ENCODE peak calls at places on chromosomes 5 and 9, in six cellular contexts. W is NB4, A is PC-3, L is GM10248, Q is endothelial cell, I is gastrocnemius medialis. H is an unnamed sample.
A peak's percentile ranks its signal among the peaks of the same experiment; 100 is the strongest.

GRCh38 chr5:154015071-154015693 is 23.5 kb downstream of the FAM114A2 start:
- DNase-seq in W (no peak), A (no peak), L (no peak), Q (no peak), I (no peak), H (no peak)

GRCh38 chr9:79962836-79963235 is 391.1 kb downstream of the TLE4 start:
- DNase-seq in W (no peak), A (no peak), L (no peak), Q (no peak), I (no peak), H (no peak)

GRCh38 chr5:128844354-128844923 is 120.8 kb upstream of the SLC27A6 start:
- DNase-seq in W (peak; percentile 25), A (peak; percentile 63), L (no peak), Q (no peak), I (no peak), H (no peak)

GRCh38 chr5:172361566-172362238 is 78.1 kb upstream of the UBTD2 start:
- DNase-seq in W (peak; percentile 66), A (peak; percentile 98), L (no peak), Q (no peak), I (peak; percentile 24), H (no peak)

GRCh38 chr5:30749971-30750370 is 443.5 kb upstream of the CDH6 start:
- DNase-seq in W (no peak), A (peak; percentile 16), L (no peak), Q (no peak), I (no peak), H (no peak)

GRCh38 chr9:121962421-121962820 is 130.7 kb downstream of the TTLL11 start:
- DNase-seq in W (no peak), A (peak; percentile 35), L (no peak), Q (no peak), I (no peak), H (no peak)

GRCh38 chr5:74477761-74478160 is 162.8 kb downstream of the ENC1 start:
- DNase-seq in W (no peak), A (no peak), L (no peak), Q (no peak), I (no peak), H (no peak)

GRCh38 chr5:149062371-149063016 is 368 bp downstream of the SH3TC2 start:
- DNase-seq in W (peak; percentile 64), A (peak; percentile 100), L (no peak), Q (peak; percentile 8), I (no peak), H (no peak)

GRCh38 chr5:175466700-175467318 is 11.6 kb upstream of the SFXN1 start:
- DNase-seq in W (no peak), A (no peak), L (no peak), Q (no peak), I (peak; percentile 13), H (no peak)

GRCh38 chr5:111144352-111144930 is 52.3 kb downstream of the WDR36 start:
- DNase-seq in W (no peak), A (no peak), L (peak; percentile 44), Q (no peak), I (no peak), H (no peak)

GRCh38 chr5:180304431-180305375 is 12.8 kb upstream of the MAPK9 start:
- DNase-seq in W (no peak), A (no peak), L (no peak), Q (no peak), I (no peak), H (no peak)

GRCh38 chr5:73446631-73447233 is 1.8 kb downstream of the FOXD1 start:
- DNase-seq in W (no peak), A (peak; percentile 16), L (no peak), Q (no peak), I (no peak), H (no peak)

GRCh38 chr9:13268469-13268868 is 11.0 kb downstream of the MPDZ start:
- DNase-seq in W (no peak), A (peak; percentile 68), L (no peak), Q (no peak), I (no peak), H (no peak)

GRCh38 chr5:96651948-96652753 is 10.0 kb upstream of the CAST start:
- DNase-seq in W (peak; percentile 13), A (no peak), L (no peak), Q (peak; percentile 21), I (no peak), H (no peak)

GRCh38 chr5:85604786-85605185 is 1013.0 kb upstream of the COX7C start:
- DNase-seq in W (no peak), A (no peak), L (no peak), Q (no peak), I (no peak), H (no peak)

GRCh38 chr9:127143920-127144465 is 21.6 kb upstream of the ANGPTL2 start:
- DNase-seq in W (no peak), A (no peak), L (no peak), Q (no peak), I (no peak), H (no peak)

GRCh38 chr9:127142931-127143464 is 20.6 kb upstream of the ANGPTL2 start:
- DNase-seq in W (no peak), A (no peak), L (no peak), Q (no peak), I (no peak), H (no peak)

GRCh38 chr9:127140181-127140580 is 17.7 kb upstream of the ANGPTL2 start:
- DNase-seq in W (no peak), A (no peak), L (no peak), Q (no peak), I (no peak), H (no peak)

GRCh38 chr9:127140842-127141675 is 18.6 kb upstream of the ANGPTL2 start:
- DNase-seq in W (no peak), A (no peak), L (no peak), Q (no peak), I (no peak), H (no peak)

GRCh38 chr9:127142291-127142690 is 19.9 kb upstream of the ANGPTL2 start:
- DNase-seq in W (no peak), A (no peak), L (no peak), Q (no peak), I (no peak), H (no peak)
- TF ChIP-seq CTCF in W (no peak), A (no peak), L (no peak), Q (no peak), I (no peak), H (no peak)

DNA sequence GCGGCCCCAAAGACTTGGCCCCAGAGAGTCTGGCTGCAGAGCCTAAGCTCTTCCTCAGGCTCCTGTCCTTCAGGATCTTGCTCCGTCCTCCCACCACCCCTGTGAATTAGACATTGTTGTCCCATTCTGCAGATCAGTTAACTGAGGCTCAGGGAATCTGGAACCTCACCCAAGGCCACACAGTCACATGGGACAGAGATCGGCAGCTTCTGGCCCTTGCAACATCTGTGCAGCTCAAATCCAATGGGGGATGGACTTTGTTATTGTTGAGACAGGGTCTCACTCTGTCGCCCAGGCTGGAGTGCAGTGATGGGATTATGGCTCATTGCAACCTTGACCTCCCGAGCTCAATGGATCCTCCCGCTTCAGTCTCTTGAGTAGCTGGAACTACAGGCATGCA is 23.9 kb upstream of the LAMC3 start:
- DNase-seq in W (no peak), A (no peak), L (no peak), Q (no peak), I (no peak), H (no peak)
- TF ChIP-seq CTCF in W (no peak), A (no peak), L (no peak), Q (no peak), I (no peak), H (no peak)

GRCh38 chr9:98207606-98208005 is 15.2 kb upstream of the CORO2A start:
- DNase-seq in W (no peak), A (no peak), L (no peak), Q (no peak), I (no peak), H (no peak)
- TF ChIP-seq CTCF in W (no peak), A (peak; percentile 20), L (no peak), Q (no peak), I (no peak), H (no peak)

GRCh38 chr5:93580387-93581100 is 475 bp downstream of the NR2F1-AS1 start:
- DNase-seq in W (peak; percentile 40), A (no peak), L (peak; percentile 16), Q (no peak), I (no peak), H (no peak)

GRCh38 chr5:93578179-93578812 is 2.7 kb downstream of the NR2F1-AS1 start:
- DNase-seq in W (peak; percentile 20), A (no peak), L (peak; percentile 3), Q (no peak), I (no peak), H (no peak)

GRCh38 chr5:93579561-93580386 is 1.2 kb downstream of the NR2F1-AS1 start:
- DNase-seq in W (peak; percentile 82), A (peak; percentile 51), L (peak; percentile 31), Q (no peak), I (no peak), H (no peak)

GRCh38 chr5:93577807-93578178 is 3.2 kb downstream of the NR2F1-AS1 start:
- DNase-seq in W (no peak), A (no peak), L (no peak), Q (no peak), I (no peak), H (no peak)

DNA sequence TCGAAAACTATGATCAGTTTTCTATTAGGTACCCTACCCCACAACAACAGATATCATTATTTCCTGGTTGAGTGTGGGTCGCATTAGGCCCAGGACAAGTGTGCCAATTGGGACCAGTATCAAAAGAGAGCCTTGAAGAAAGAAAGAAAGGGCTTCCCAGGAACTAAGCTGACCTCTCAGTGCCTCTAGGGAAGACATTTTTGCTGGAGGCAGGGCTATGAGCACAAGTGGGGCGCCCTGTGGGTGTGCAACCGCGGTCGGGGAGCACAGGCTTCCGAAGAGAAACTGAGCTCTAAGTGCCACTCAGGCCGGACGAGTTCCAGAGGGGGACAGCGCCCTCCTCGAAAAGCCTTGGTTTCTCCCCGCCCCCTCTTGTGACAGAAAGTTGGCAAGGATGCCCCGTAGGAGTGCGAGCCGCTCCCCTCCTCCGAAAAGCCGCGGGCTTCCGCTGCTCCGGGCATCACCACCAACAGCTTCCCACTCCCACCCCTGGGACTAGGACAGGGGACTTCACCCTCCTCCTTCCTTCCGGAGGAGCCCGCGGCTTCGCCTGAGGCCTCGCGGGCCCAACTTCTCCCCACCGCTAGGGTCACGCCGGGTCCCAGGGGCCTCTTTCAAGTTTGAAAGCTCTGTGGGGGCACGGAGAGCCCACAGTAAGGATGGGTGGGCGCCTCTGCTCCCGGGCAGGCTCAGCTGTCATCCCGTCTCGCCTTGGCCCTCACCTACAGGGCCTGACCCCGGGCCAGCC is 2.0 kb downstream of the NR2F1-AS1 start:
- DNase-seq in W (peak; percentile 96), A (peak; percentile 89), L (peak; percentile 16), Q (no peak), I (no peak), H (no peak)
- TF ChIP-seq CTCF in W (no peak), A (no peak), L (no peak), Q (no peak), I (no peak), H (no peak)

DNA sequence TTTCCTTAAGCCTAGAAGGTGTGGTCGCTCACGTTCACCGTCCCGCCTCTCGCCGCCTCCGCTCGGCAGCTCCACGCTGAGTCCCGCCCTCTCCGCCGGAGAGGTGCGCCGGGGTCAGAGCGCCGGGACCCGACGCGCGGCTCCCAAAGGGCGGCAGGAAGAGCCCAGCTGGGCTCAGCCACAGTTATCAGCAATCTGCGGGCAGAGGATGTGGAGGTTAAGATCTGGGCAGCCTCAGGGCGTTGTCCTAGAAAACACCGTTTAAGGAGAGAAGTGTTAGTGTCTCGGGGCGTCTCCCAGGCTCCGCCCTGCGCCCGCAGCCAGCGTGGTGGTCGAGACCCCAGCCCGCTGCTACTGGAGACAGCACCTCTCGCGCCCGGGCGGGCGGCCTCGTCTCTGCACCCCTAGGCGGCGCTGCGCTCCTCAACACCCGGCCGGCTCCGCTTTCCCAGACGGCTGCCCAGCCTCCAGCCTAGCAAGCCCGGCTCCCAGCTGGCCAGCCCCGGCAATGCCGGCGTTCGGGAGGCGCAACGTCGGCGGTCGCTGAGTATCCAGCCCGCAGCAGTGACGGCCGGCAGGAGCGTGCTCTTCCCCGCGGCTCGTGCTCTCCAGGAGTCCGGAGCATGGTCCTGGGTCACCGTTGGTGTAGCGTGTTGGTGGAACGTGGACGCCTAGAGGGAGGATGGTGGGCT is at the start of gene PCDHAC1:
- DNase-seq in W (no peak), A (peak; percentile 82), L (no peak), Q (peak; percentile 96), I (peak; percentile 14), H (no peak)
- TF ChIP-seq CTCF in W (no peak), A (peak; percentile 76), L (no peak), Q (peak; percentile 94), I (peak; percentile 56), H (no peak)

H was measured in activated B cell treated with CpG ODN at 0.5 μM for 24 hours.